ENCODE peak calls at places on chromosomes 1 and 21, in nine cellular contexts. H is upper lobe of right lung, T is PC-9, X is GM12865, S is cardiac muscle cell, O is body of pancreas, L is AG09319, D is GM12864, W is foreskin fibroblast. P is an unnamed sample.

GRCh38 chr1:213983589-213984386 is 4.0 kb upstream of the PROX1 start:
- DNase-seq in H (no peak), T (no peak), X (no peak), S (no peak), O (no peak), L (no peak), D (no peak), W (no peak), P (peak; percentile 23)

GRCh38 chr1:202349263-202349928 is 897 bp downstream of the PPP1R12B start:
- DNase-seq in H (no peak), T (no peak), X (peak; percentile 46), S (peak; percentile 84), O (no peak), L (peak; percentile 61), D (no peak), W (peak; percentile 39), P (peak; percentile 17)

GRCh38 chr1:181101581-181102226 is 13.2 kb downstream of the IER5 start:
- DNase-seq in H (no peak), T (peak; percentile 49), X (no peak), S (peak; percentile 75), O (no peak), L (no peak), D (no peak), W (peak; percentile 58), P (no peak)

GRCh38 chr1:192453360-192454045 is 122.1 kb upstream of the RGS1 start:
- DNase-seq in H (no peak), T (no peak), X (no peak), S (peak; percentile 33), O (no peak), L (no peak), D (no peak), W (no peak), P (no peak)

GRCh38 chr1:16205333-16205671 is 7.2 kb downstream of the ARHGEF19 start:
- DNase-seq in H (peak; percentile 55), T (no peak), X (no peak), S (no peak), O (no peak), L (no peak), D (no peak), W (no peak), P (no peak)

GRCh38 chr1:94072840-94073516 is 48.0 kb downstream of the ABCA4 start:
- DNase-seq in H (no peak), T (no peak), X (no peak), S (no peak), O (no peak), L (no peak), D (no peak), W (no peak), P (no peak)

GRCh38 chr1:54263601-54264226 is 63.7 kb downstream of the MRPL37 start:
- DNase-seq in H (no peak), T (no peak), X (no peak), S (no peak), O (no peak), L (no peak), D (no peak), W (no peak), P (no peak)

GRCh38 chr1:183577897-183578470 is 12.3 kb downstream of the NCF2 start:
- DNase-seq in H (no peak), T (no peak), X (no peak), S (no peak), O (no peak), L (no peak), D (no peak), W (no peak), P (no peak)

GRCh38 chr21:32475162-32475812 is 62.8 kb downstream of the EVA1C start:
- DNase-seq in H (no peak), T (no peak), X (no peak), S (peak; percentile 87), O (no peak), L (peak; percentile 36), D (no peak), W (peak; percentile 27), P (no peak)

GRCh38 chr1:161258439-161259386 is at the start of gene PCP4L1:
- DNase-seq in H (peak; percentile 84), T (peak; percentile 16), X (peak; percentile 46), S (peak; percentile 73), O (peak; percentile 55), L (no peak), D (no peak), W (peak; percentile 21), P (peak; percentile 80)

DNA sequence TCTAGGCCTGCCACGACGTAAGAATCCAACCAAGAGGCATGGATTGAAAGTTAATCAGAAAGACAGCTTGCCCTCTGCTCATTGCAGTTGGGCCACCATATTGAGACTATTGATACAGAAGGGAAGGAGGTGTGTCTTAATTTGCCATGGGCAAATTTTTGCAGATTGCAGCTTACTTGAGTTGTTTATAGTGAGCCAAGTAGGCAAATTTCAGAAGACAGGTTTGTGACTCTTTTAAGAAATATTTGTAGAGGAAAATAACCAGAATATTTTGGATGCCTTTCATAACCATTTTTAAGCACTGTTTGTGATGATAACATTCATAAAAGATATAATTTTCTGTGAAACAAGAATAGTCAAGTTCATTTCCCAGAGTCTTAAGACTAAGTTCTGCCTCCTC is 74.1 kb downstream of the PRDM2 start:
- DNase-seq in H (no peak), T (no peak), X (no peak), S (no peak), O (no peak), L (no peak), D (no peak), W (no peak), P (no peak)
- TF ChIP-seq CTCF in H (no peak), T (no peak), X (no peak), S (no peak), O (no peak), L (no peak), D (no peak), W (no peak), P (no peak)

GRCh38 chr1:91792393-91793032 is 93.4 kb downstream of the TGFBR3 start:
- DNase-seq in H (no peak), T (no peak), X (no peak), S (no peak), O (no peak), L (no peak), D (no peak), W (no peak), P (no peak)
- TF ChIP-seq CTCF in H (no peak), T (no peak), X (no peak), S (no peak), O (no peak), L (no peak), D (no peak), W (no peak), P (no peak)

GRCh38 chr1:176567190-176567794 is 104.3 kb downstream of the PAPPA2 start:
- DNase-seq in H (no peak), T (no peak), X (no peak), S (peak; percentile 5), O (no peak), L (no peak), D (no peak), W (peak; percentile 2), P (no peak)

GRCh38 chr1:176568185-176568584 is 105.2 kb downstream of the PAPPA2 start:
- DNase-seq in H (no peak), T (no peak), X (no peak), S (no peak), O (no peak), L (no peak), D (no peak), W (no peak), P (no peak)

GRCh38 chr1:176560681-176561080 is 97.7 kb downstream of the PAPPA2 start:
- DNase-seq in H (no peak), T (no peak), X (no peak), S (no peak), O (no peak), L (peak; percentile 19), D (no peak), W (peak; percentile 2), P (no peak)

GRCh38 chr1:176566004-176566975 is 103.3 kb downstream of the PAPPA2 start:
- DNase-seq in H (no peak), T (no peak), X (no peak), S (no peak), O (no peak), L (no peak), D (no peak), W (no peak), P (no peak)
- TF ChIP-seq CTCF in H (no peak), T (no peak), X (no peak), S (no peak), O (no peak), L (no peak), D (no peak), W (no peak), P (no peak)

DNA sequence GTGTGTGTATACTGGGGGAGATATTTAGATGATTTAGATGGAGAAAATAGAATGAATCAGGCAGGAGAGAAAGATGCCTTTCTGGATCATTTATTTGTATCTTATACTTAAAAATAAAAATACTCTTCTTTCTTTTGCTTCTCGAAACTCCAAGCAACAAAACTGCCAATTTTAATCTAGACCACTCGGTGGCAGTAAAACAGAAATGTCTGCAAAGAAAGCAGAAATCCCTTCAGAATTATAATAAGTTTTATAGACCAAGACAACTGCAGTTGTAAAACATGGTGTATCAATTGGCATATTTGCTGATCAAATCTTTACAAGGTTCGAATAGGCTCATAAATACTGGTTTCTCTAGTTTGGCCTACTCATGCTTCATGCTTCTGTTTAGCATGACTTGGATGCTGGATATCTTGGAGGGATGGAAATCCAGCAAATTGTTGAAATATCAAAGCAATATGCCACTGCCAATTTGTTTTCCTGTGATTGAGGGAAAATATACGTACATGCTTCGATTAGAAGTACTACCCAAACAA is 15.1 kb upstream of the C1orf87 start:
- DNase-seq in H (no peak), T (no peak), X (no peak), S (no peak), O (no peak), L (no peak), D (no peak), W (no peak), P (no peak)
- TF ChIP-seq CTCF in H (peak; percentile 13), T (peak; percentile 25), X (no peak), S (peak; percentile 12), O (no peak), L (peak; percentile 33), D (no peak), W (peak; percentile 23), P (no peak)

DNA sequence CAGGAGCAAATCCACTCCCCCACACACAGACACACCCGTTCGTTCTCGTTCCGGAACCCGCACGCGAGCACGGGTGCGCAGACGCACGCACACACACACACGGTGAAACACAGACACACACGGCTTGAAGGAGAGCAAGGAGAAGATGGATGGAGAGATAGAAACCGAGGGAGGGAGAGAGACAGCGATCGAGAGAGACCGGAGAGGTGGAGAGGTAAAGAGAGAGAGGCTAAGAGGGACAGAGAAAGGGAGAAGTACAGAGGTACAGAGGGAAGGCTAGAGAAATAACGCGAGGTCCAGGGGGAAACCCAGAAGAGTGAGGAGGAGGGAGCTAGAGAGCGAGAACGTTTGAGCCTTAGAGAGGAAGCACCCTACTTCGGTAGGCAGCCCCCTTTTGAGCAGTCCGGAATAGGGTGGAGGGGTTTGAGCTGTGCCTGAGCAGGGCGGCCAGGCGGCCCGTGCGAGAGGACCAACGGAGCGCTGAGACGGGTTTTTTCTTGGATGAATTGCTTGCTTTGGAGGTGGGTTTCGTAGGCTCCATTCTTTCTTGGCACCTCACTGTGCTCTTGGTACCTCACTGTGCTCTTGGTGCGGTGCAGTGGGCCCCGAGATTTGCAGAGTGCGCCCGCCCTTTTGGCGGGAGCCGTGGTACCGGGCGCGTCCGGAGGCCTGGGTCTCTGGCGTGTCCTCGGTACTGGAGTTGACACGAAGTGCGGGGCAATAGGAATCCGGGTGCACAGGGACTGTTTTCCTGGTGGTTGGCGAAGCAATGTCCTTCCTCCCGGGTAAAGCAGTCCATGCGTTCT is 88.4 kb upstream of the RHOU start:
- DNase-seq in H (no peak), T (peak; percentile 11), X (peak; percentile 41), S (peak; percentile 62), O (no peak), L (no peak), D (no peak), W (peak; percentile 54), P (peak; percentile 33)
- TF ChIP-seq CTCF in H (no peak), T (no peak), X (no peak), S (no peak), O (no peak), L (no peak), D (peak; percentile 11), W (no peak), P (no peak)

P was measured in GM20000.